ENCODE peak calls at places on chromosomes 6 and 20, in six cellular contexts. Q is Peyer's patch, H is RWPE1, O is H9, C is WERI-Rb-1, R is heart right ventricle. S is an unnamed sample.

GRCh38 chr6:164554700-164555479 is 754.5 kb downstream of the C6orf118 start:
- DNase-seq in R (peak), O (no peak), H (no peak), C (no peak), Q (no peak), S (no peak)

GRCh38 chr6:46655803-46656202 is 3.0 kb downstream of the SLC25A27 start:
- DNase-seq in H (no peak), C (peak), O (peak), Q (no peak), R (no peak), S (no peak)

GRCh38 chr20:45111799-45112471 is 3.0 kb downstream of the WFDC5 start:
- DNase-seq in C (peak), R (no peak), Q (no peak), H (no peak), O (peak), S (no peak)

GRCh38 chr20:59020938-59021551 is 1.8 kb downstream of the TUBB1 start:
- DNase-seq in Q (no peak), C (no peak), H (peak), R (no peak), O (no peak), S (no peak)

GRCh38 chr6:150685860-150686259 is 86.2 kb downstream of the PLEKHG1 start:
- DNase-seq in H (no peak), C (peak), Q (peak), R (no peak), O (peak), S (peak)

GRCh38 chr6:75306074-75306473 is 21.5 kb upstream of the TMEM30A start:
- DNase-seq in C (no peak), Q (no peak), R (no peak), H (no peak), O (no peak), S (no peak)

GRCh38 chr20:53328956-53329355 is 264.7 kb downstream of the ZNF217 start:
- DNase-seq in H (no peak), C (no peak), Q (no peak), R (no peak), O (no peak), S (no peak)

GRCh38 chr6:16174368-16175078 is 45.6 kb downstream of the MYLIP start:
- DNase-seq in H (no peak), R (no peak), C (no peak), Q (no peak), O (no peak), S (no peak)

GRCh38 chr6:31713465-31713864 is 1.7 kb upstream of the LY6G6D start:
- DNase-seq in H (no peak), R (no peak), Q (no peak), C (no peak), O (no peak), S (no peak)

GRCh38 chr6:31713991-31714684 is 1.0 kb upstream of the LY6G6D start:
- DNase-seq in Q (no peak), R (no peak), H (no peak), O (peak), C (peak), S (peak)

GRCh38 chr6:31710490-31711219 is 4.0 kb downstream of the LY6G6F start:
- DNase-seq in R (no peak), C (peak), Q (no peak), O (no peak), H (no peak), S (no peak)

GRCh38 chr6:31711233-31711632 is 3.9 kb upstream of the LY6G6D start:
- DNase-seq in R (no peak), H (peak), Q (no peak), C (no peak), O (no peak), S (peak)

GRCh38 chr6:31712296-31712695 is 2.9 kb upstream of the LY6G6D start:
- DNase-seq in C (no peak), Q (no peak), H (no peak), O (no peak), R (peak), S (peak)
- TF ChIP-seq CTCF in C (no peak), Q (peak), H (no peak), O (no peak), R (peak), S (peak)

DNA sequence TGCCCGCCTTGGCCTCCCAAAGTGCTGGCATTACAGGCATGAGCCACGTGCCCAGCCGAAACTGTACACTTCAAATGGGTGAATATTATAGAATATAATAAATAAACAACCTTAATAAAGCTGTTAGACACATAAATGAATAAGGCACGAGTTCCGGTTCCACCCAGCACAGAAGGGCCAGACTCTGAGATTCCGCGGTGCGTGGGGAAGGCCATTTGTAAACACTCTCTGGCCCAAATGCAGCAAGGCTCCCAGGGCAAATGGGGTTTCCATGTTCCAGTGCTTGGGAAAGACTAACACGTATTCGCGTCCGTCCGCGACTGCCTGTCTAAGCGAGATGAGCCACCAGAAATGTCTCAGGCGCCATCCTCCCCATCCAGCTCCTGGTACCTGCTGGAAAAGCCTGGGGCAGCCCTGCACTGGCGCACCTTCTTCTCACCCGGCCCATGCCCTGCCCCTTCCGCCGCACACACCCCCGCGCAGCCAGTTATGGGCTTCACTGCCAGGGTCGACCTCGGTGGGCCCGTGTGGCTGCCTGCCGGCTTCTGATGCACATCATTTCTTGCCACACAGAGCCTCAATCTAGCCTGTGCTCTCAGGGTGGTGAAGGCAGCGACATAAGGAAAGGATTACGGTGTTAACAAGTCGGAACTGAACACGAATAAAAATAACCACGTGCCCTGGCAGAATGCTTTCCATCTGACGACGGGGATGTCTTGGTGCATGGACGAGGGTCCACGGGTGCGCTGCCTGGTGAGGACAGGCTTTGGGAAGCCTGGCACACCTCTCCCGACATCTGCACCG is 5.5 kb upstream of the LSM14B start:
- DNase-seq in C (no peak), Q (no peak), R (no peak), O (no peak), H (no peak), S (no peak)
- H3K27ac ChIP-seq in C (no peak), Q (no peak), R (no peak), O (no peak), H (no peak), S (no peak)

GRCh38 chr20:24303393-24303792 is 166.0 kb upstream of the SYNDIG1 start:
- DNase-seq in O (no peak), Q (no peak), C (peak), H (no peak), R (no peak), S (no peak)
- TF ChIP-seq CTCF in O (peak), Q (peak), C (peak), H (no peak), R (peak), S (no peak)

GRCh38 chr6:14428269-14428668 is 310.7 kb downstream of the CD83 start:
- DNase-seq in H (no peak), O (no peak), Q (no peak), R (no peak), C (no peak), S (no peak)
- H3K27ac ChIP-seq in H (no peak), O (no peak), Q (no peak), R (no peak), C (peak), S (no peak)

DNA sequence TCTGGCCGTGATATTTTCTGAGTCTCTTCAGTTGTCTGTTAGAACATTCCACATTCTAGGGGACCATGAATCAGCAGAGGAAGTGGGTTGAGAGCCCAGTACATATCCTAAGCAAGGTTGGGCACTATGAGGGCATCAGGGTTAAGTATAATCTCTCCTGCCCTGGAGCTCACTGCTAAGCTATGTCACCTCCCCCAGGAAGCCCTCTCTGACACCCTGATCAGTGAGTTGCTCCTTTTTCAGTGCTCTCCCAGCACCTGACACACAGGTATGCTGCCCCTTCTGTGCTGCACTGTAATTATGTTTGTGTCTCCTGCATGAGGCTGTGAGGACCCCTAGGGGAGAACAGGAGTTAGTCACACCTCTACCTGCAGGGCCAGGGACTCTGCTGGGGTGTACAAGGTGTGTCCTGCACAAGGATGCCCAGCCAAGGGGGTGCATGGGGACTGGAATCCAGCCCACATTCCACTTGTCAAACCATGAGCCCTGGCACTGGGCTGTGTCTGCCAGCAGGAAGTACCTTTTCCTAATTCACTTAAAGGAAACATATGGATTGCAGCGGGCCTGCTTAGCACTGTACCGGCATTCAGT is 3.9 kb downstream of the RAB44 start:
- DNase-seq in R (no peak), C (peak), O (peak), Q (no peak), H (peak), S (no peak)
- TF ChIP-seq CTCF in R (no peak), C (peak), O (peak), Q (peak), H (no peak), S (no peak)

GRCh38 chr6:119346450-119346849 is 3.1 kb downstream of the MAN1A1 start:
- DNase-seq in H (no peak), C (no peak), Q (no peak), R (no peak), O (no peak), S (no peak)

GRCh38 chr6:119348308-119349040 is 1.1 kb downstream of the MAN1A1 start:
- DNase-seq in R (peak), Q (peak), H (peak), O (peak), C (no peak), S (peak)

GRCh38 chr6:119345114-119345513 is 4.4 kb downstream of the MAN1A1 start:
- DNase-seq in O (no peak), C (no peak), H (no peak), Q (no peak), R (no peak), S (no peak)

GRCh38 chr6:119347466-119348307 is 1.9 kb downstream of the MAN1A1 start:
- DNase-seq in Q (peak), R (peak), H (no peak), O (no peak), C (no peak), S (peak)

GRCh38 chr6:119346914-119347313 is 2.6 kb downstream of the MAN1A1 start:
- DNase-seq in H (no peak), C (no peak), R (no peak), O (no peak), Q (no peak), S (no peak)
- H3K27ac ChIP-seq in H (no peak), C (no peak), R (peak), O (no peak), Q (peak), S (peak)

DNA sequence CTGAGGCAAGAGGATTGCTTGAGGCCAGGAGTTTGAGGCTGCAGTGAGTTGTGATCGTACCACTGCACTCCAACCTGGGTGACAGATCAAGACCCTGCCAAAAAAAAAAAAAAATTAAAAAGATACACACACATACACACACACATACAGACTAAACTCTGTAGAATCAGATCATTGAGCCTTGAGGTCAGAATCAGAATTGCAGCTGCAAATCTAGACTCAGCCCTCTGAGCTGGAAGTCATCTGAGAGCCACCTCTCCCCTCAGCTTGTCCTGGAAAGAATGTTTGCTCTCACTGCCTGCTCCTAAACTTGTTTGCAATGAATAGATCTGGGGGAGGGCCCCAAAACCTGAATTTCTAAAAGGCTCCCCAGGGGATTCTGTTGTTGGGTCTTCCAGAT is 41.4 kb upstream of the ANGPT4 start:
- DNase-seq in Q (no peak), H (no peak), C (no peak), R (no peak), O (no peak), S (no peak)
- TF ChIP-seq CTCF in Q (no peak), H (no peak), C (peak), R (no peak), O (peak), S (peak)